ENCODE peak calls at places on chromosomes 6 and 20, in nine cellular contexts. H, F, Y, O, Q, X, Z, G and A are unnamed samples.

GRCh38 chr6:152316024-152316423 is 321.1 kb downstream of the SYNE1 start:
- DNase-seq in H (no peak), F (no peak), Y (no peak), O (no peak), Q (peak), X (peak), Z (peak), G (no peak), A (no peak)

GRCh38 chr6:166691199-166691598 is 64.1 kb upstream of the RPS6KA2 start:
- DNase-seq in H (no peak), F (no peak), Y (no peak), O (no peak), Q (peak), X (peak), Z (peak), G (no peak), A (no peak)

GRCh38 chr6:107132330-107132954 is 17.1 kb upstream of the BEND3 start:
- DNase-seq in H (no peak), F (no peak), Y (no peak), O (peak), Q (peak), X (peak), Z (no peak), G (peak), A (no peak)

GRCh38 chr20:45835230-45836224 is 1.9 kb downstream of the SNX21 start:
- DNase-seq in H (no peak), F (no peak), Y (peak), O (no peak), Q (peak), X (peak), Z (peak), G (no peak), A (peak)

GRCh38 chr6:15531973-15532372 is 130.9 kb downstream of the DTNBP1 start:
- DNase-seq in H (peak), F (no peak), Y (no peak), O (no peak), Q (no peak), X (no peak), Z (no peak), G (no peak), A (no peak)

GRCh38 chr20:1660263-1660662 is 2.7 kb upstream of the SIRPG start:
- DNase-seq in H (no peak), F (no peak), Y (no peak), O (peak), Q (no peak), X (no peak), Z (no peak), G (no peak), A (no peak)

GRCh38 chr6:54981647-54982046 is 135.1 kb downstream of the FAM83B start:
- DNase-seq in H (no peak), F (no peak), Y (no peak), O (no peak), Q (peak), X (no peak), Z (no peak), G (no peak), A (no peak)

GRCh38 chr20:3701061-3701998 is 11.1 kb downstream of the SIGLEC1 start:
- DNase-seq in H (no peak), F (no peak), Y (no peak), O (no peak), Q (no peak), X (no peak), Z (no peak), G (no peak), A (no peak)

GRCh38 chr6:20497200-20497820 is 36.9 kb upstream of the CDKAL1 start:
- DNase-seq in H (no peak), F (no peak), Y (no peak), O (no peak), Q (peak), X (no peak), Z (no peak), G (no peak), A (no peak)

GRCh38 chr6:43744490-43744889 is 25.5 kb upstream of the VEGFA start:
- DNase-seq in H (no peak), F (no peak), Y (no peak), O (no peak), Q (no peak), X (no peak), Z (no peak), G (no peak), A (no peak)

GRCh38 chr6:44678252-44678935 is 290.9 kb downstream of the CDC5L start:
- DNase-seq in H (no peak), F (no peak), Y (no peak), O (no peak), Q (no peak), X (no peak), Z (no peak), G (no peak), A (no peak)

GRCh38 chr6:107658920-107659879 is 164.9 kb downstream of the SCML4 start:
- DNase-seq in H (no peak), F (no peak), Y (no peak), O (no peak), Q (peak), X (no peak), Z (no peak), G (no peak), A (no peak)

GRCh38 chr6:159871911-159872310 is 18.9 kb upstream of the MAS1 start:
- DNase-seq in H (no peak), F (no peak), Y (no peak), O (no peak), Q (no peak), X (no peak), Z (no peak), G (no peak), A (no peak)

GRCh38 chr6:107491791-107492674 is 2.1 kb downstream of the SOBP start:
- DNase-seq in H (no peak), F (no peak), Y (no peak), O (no peak), Q (peak), X (peak), Z (peak), G (no peak), A (no peak)

GRCh38 chr6:38080889-38081288 is 261.4 kb downstream of the ZFAND3 start:
- DNase-seq in H (no peak), F (no peak), Y (no peak), O (no peak), Q (peak), X (no peak), Z (no peak), G (no peak), A (no peak)

GRCh38 chr6:142756215-142756630 is 188.8 kb downstream of the HIVEP2 start:
- DNase-seq in H (no peak), F (no peak), Y (no peak), O (no peak), Q (peak), X (peak), Z (no peak), G (no peak), A (no peak)

GRCh38 chr6:25564953-25565352 is 87.1 kb upstream of the SCGN start:
- DNase-seq in H (no peak), F (no peak), Y (peak), O (no peak), Q (no peak), X (no peak), Z (no peak), G (no peak), A (no peak)

GRCh38 chr20:54044156-54044555 is 26.2 kb downstream of the BCAS1 start:
- DNase-seq in H (no peak), F (no peak), Y (no peak), O (no peak), Q (peak), X (no peak), Z (no peak), G (no peak), A (no peak)

GRCh38 chr6:81731814-81732213 is 20.7 kb downstream of the TENT5A start:
- DNase-seq in H (no peak), F (no peak), Y (no peak), O (no peak), Q (no peak), X (no peak), Z (no peak), G (no peak), A (no peak)

GRCh38 chr20:11205769-11206362 is 532.1 kb upstream of the JAG1 start:
- DNase-seq in H (no peak), F (no peak), Y (no peak), O (no peak), Q (no peak), X (no peak), Z (no peak), G (no peak), A (no peak)

GRCh38 chr6:107820571-107821261 is 3.4 kb downstream of the SCML4 start:
- DNase-seq in H (peak), F (peak), Y (peak), O (peak), Q (peak), X (no peak), Z (no peak), G (peak), A (no peak)

GRCh38 chr20:61317966-61318520 is 66.0 kb downstream of the CDH4 start:
- DNase-seq in H (no peak), F (no peak), Y (no peak), O (no peak), Q (no peak), X (no peak), Z (no peak), G (no peak), A (no peak)

GRCh38 chr20:64223526-64224067 is 32.0 kb upstream of the PCMTD2 start:
- DNase-seq in H (peak), F (no peak), Y (no peak), O (no peak), Q (peak), X (peak), Z (peak), G (peak), A (no peak)

GRCh38 chr6:80769101-80769500 is 662.6 kb downstream of the BCKDHB start:
- DNase-seq in H (no peak), F (no peak), Y (no peak), O (no peak), Q (peak), X (no peak), Z (no peak), G (no peak), A (no peak)

GRCh38 chr20:63855363-63856110 is 5.8 kb upstream of the ABHD16B start:
- DNase-seq in H (peak), F (no peak), Y (no peak), O (no peak), Q (no peak), X (no peak), Z (no peak), G (no peak), A (no peak)

GRCh38 chr6:113451030-113451429 is 406.1 kb upstream of the MARCKS start:
- DNase-seq in H (no peak), F (no peak), Y (peak), O (no peak), Q (no peak), X (no peak), Z (no peak), G (no peak), A (no peak)

GRCh38 chr6:14440215-14440890 is 322.8 kb downstream of the CD83 start:
- DNase-seq in H (no peak), F (no peak), Y (no peak), O (no peak), Q (no peak), X (no peak), Z (no peak), G (no peak), A (no peak)

GRCh38 chr20:51946581-51946980 is 144.3 kb upstream of the SALL4 start:
- DNase-seq in H (no peak), F (no peak), Y (no peak), O (no peak), Q (peak), X (no peak), Z (no peak), G (no peak), A (no peak)

DNA sequence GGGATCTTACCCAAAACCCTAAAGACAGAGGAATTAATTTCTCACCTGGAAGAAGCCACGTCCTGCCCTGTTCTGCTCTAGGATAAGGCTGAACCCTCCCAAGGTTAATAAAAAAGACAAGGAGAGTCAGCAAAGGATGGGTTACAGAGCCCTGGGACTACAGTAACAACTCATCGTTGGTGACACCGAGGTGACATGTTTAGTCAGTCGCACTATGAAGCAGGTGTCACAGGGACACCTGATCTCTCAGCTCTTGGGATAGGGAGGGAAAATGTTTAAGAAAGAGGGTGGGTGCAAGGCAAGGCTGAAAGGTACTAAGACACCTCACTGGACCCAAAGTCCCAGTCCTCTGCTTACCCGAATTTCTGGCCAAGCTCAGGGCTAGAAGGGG is 598 bp downstream of the MOCS1 start:
- DNase-seq in H (no peak), F (no peak), Y (no peak), O (no peak), Q (no peak), X (no peak), Z (no peak), G (no peak), A (no peak)
- H3K27ac ChIP-seq in H (no peak), F (peak), Y (no peak), O (no peak), Q (no peak), X (peak), Z (peak), G (no peak), A (peak)

GRCh38 chr6:170283212-170284081 is 7.4 kb downstream of the DLL1 start:
- DNase-seq in H (no peak), F (no peak), Y (no peak), O (no peak), Q (no peak), X (no peak), Z (no peak), G (no peak), A (no peak)

GRCh38 chr6:170286246-170286933 is 4.5 kb downstream of the DLL1 start:
- DNase-seq in H (peak), F (no peak), Y (no peak), O (no peak), Q (no peak), X (peak), Z (peak), G (peak), A (no peak)

GRCh38 chr6:170284126-170284773 is 6.6 kb downstream of the DLL1 start:
- DNase-seq in H (no peak), F (no peak), Y (no peak), O (no peak), Q (no peak), X (no peak), Z (no peak), G (no peak), A (no peak)

GRCh38 chr6:170285482-170285881 is 5.4 kb downstream of the DLL1 start:
- DNase-seq in H (no peak), F (no peak), Y (no peak), O (no peak), Q (no peak), X (no peak), Z (no peak), G (no peak), A (no peak)

DNA sequence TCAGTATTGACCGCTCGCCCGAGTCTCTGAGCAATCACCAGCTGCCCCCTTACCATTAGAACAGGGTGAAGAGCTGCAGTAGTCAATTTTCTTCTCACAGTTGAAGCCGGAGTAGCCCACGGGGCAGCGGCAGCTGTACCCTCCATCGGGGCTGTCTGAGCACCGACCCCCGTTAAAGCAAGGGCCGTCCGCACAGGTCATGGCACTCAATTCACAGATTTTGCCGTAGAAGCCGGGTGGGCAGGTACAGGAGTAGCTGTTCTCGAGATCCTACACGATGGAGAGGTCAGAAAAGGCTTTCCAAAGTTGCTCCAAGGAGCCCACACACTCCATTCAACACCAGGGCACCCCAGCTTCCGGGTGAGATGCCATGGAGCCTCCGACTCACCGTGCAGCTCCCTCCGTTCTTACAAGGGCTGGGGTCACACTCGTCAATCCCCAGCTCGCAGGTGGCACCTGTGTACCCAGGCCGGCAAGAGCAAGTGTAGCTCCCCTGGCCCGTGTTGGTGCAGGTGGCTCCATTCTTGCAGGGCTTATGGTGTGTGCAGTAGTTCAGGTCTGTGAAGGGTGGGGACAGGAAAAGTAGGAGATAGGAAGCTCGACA is 5.9 kb downstream of the DLL1 start:
- DNase-seq in H (no peak), F (no peak), Y (no peak), O (no peak), Q (no peak), X (no peak), Z (no peak), G (no peak), A (no peak)
- H3K27ac ChIP-seq in H (no peak), F (no peak), Y (no peak), O (no peak), Q (no peak), X (no peak), Z (no peak), G (no peak), A (no peak)

GRCh38 chr6:7673063-7673536 is 52.8 kb upstream of the BMP6 start:
- DNase-seq in H (peak), F (no peak), Y (peak), O (no peak), Q (peak), X (peak), Z (peak), G (peak), A (no peak)

GRCh38 chr6:7674291-7674690 is 51.6 kb upstream of the BMP6 start:
- DNase-seq in H (no peak), F (no peak), Y (no peak), O (no peak), Q (no peak), X (no peak), Z (no peak), G (no peak), A (no peak)

GRCh38 chr6:7672066-7673062 is 53.5 kb upstream of the BMP6 start:
- DNase-seq in H (no peak), F (no peak), Y (no peak), O (no peak), Q (peak), X (no peak), Z (no peak), G (no peak), A (no peak)

GRCh38 chr6:7677229-7677628 is 48.7 kb upstream of the BMP6 start:
- DNase-seq in H (no peak), F (no peak), Y (no peak), O (no peak), Q (no peak), X (no peak), Z (no peak), G (no peak), A (no peak)

DNA sequence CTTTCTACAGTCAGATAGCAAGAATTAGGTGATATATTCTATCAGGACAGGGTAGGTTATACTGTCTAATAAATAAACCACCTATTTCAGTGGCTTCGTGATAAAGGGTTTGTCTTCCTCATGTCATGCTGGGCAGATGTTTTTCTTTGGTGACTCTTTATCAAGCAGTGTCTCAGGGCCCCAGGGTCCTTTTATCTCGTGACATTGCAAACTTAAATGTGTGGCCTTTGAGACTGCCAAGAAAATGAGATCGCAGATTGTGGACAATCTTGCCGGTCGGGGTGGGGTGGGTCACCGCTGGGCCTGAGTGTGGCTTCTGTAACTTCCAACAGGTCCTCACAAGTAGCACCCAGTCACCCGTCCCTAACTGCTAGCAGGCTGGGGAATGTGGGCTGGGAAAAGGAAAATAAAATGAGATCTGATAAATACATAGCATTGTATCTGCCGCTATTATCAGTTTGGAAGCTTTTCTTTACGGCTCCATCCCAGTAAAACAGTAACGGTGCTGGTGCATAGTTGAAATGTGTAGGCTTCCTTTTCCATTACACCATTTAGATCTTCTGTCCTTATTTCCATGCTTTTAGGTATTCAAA is 50.5 kb upstream of the BMP6 start:
- DNase-seq in H (no peak), F (no peak), Y (no peak), O (no peak), Q (no peak), X (no peak), Z (no peak), G (no peak), A (no peak)
- H3K27ac ChIP-seq in H (no peak), F (no peak), Y (no peak), O (no peak), Q (no peak), X (no peak), Z (no peak), G (no peak), A (no peak)

DNA sequence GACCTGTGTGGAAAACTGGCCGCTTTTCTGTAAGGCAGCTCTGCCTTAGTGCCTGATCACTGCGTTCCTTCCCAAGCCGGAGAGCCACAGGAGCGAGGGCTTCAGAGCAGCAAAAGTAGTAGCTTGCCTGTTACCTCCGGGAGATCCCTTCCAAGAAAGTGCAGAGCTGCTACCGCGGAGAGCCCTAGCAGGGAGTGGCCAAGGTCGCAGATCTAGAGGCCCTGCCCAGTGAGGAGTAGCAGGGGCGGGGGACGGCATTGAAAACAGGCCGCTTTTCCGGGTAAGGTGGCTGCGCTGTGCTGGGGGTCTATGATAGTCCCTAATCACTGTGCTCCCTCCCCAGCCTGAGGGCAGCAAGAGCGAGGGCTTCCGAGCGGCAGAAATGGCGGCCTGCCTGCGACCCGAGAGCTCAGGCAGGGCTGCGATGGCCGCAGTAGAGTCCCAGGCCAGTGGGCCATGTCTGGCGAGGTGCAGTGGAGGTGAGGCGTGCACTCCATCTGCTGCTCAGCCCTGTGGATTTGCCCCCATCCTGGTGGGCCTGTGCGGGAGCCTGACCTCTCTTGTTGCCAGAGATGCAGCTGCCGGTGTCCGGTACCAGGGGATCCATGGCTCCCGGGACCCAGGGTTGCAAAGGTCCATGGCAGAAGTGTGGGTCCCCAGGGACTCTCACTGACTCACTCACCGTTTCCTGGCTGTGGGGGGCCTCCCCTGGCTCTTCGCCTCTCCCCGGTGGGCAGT is 67.3 kb downstream of the KLHL32 start:
- DNase-seq in H (no peak), F (no peak), Y (no peak), O (no peak), Q (no peak), X (no peak), Z (no peak), G (no peak), A (no peak)
- H3K27ac ChIP-seq in H (no peak), F (no peak), Y (no peak), O (no peak), Q (no peak), X (no peak), Z (no peak), G (no peak), A (no peak)

DNA sequence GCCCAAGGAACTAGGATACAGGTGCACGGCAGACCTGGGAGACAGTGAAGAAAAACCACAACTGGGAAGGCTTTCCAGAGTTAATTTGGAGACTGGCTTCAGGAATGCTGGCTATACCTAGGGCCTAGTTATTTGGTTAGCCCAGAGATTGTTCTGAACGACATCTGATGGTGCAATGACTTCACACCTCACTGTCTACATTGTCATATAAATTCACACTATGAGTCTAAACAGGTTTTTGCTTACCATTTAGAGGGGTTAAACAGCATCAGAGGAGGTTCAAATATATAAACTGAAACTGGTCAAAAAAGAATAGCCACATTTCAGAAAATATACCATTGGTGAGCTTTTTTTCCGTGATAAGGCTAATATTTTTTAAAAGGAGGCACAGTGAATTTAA is 16.7 kb downstream of the UBE2V1 start:
- DNase-seq in H (no peak), F (no peak), Y (no peak), O (no peak), Q (no peak), X (no peak), Z (no peak), G (no peak), A (no peak)
- H3K27ac ChIP-seq in H (no peak), F (no peak), Y (no peak), O (no peak), Q (no peak), X (no peak), Z (no peak), G (peak), A (no peak)